ENCODE peak calls at places on chromosomes 11 and 22, in six cellular contexts. G is endothelial cell; U is activated T-cell treated with anti-CD3 and anti-CD28 coated beads, Interleukin-2, amount 50 U/mL, for 4 hours; E is endothelial cell of umbilical vein; P is fibroblast of pulmonary artery; B is Caki2. X is an unnamed sample.

GRCh38 chr22:27238935-27239510 is 562.5 kb downstream of the MN1 start:
- DNase-seq in G (no peak), U (no peak), E (peak), P (peak), B (peak), X (no peak)

GRCh38 chr22:42277988-42278776 is 7.7 kb upstream of the TCF20 start:
- DNase-seq in G (peak), U (no peak), E (peak), P (no peak), B (no peak), X (no peak)

GRCh38 chr22:44214764-44215163 is 34.0 kb downstream of the PARVG start:
- DNase-seq in G (no peak), U (no peak), E (no peak), P (no peak), B (no peak), X (no peak)

GRCh38 chr11:57338152-57338551 is at the start of gene P2RX3:
- DNase-seq in G (no peak), U (no peak), E (no peak), P (no peak), B (no peak), X (no peak)

GRCh38 chr11:11577246-11577855 is 44.5 kb downstream of the GALNT18 start:
- DNase-seq in G (no peak), U (no peak), E (peak), P (peak), B (no peak), X (no peak)

GRCh38 chr11:93623938-93624337 is 37.5 kb upstream of the CEP295 start:
- DNase-seq in G (no peak), U (no peak), E (no peak), P (no peak), B (no peak), X (no peak)

GRCh38 chr11:11993814-11994213 is 14.6 kb downstream of the DKK3 start:
- DNase-seq in G (no peak), U (no peak), E (peak), P (peak), B (peak), X (no peak)

GRCh38 chr22:28801845-28802594 is 1.7 kb upstream of the XBP1 start:
- DNase-seq in G (no peak), U (no peak), E (peak), P (no peak), B (peak), X (no peak)

GRCh38 chr22:21047730-21048129 is 2.0 kb downstream of the LRRC74B start:
- DNase-seq in G (no peak), U (no peak), E (no peak), P (no peak), B (no peak), X (no peak)

GRCh38 chr11:57116654-57117053 is 65.1 kb upstream of the LRRC55 start:
- DNase-seq in G (peak), U (no peak), E (peak), P (peak), B (peak), X (no peak)

GRCh38 chr11:57514538-57515331 is 767 bp downstream of the SLC43A1 start:
- DNase-seq in G (peak), U (peak), E (peak), P (peak), B (no peak), X (peak)

GRCh38 chr22:49202226-49202625 is 625.4 kb downstream of the BRD1 start:
- DNase-seq in G (no peak), U (no peak), E (no peak), P (no peak), B (no peak), X (no peak)

GRCh38 chr11:58968251-58968711 is 29.0 kb downstream of the GLYATL1 start:
- DNase-seq in G (peak), U (no peak), E (no peak), P (no peak), B (no peak), X (no peak)

GRCh38 chr22:17201285-17201945 is 17.8 kb downstream of the ADA2 start:
- DNase-seq in G (no peak), U (no peak), E (peak), P (peak), B (no peak), X (no peak)

GRCh38 chr11:107562647-107563208 is 2.8 kb downstream of the ALKBH8 start:
- DNase-seq in G (no peak), U (no peak), E (peak), P (peak), B (peak), X (no peak)

GRCh38 chr11:1387961-1388762 is 1.6 kb upstream of the BRSK2 start:
- DNase-seq in G (no peak), U (no peak), E (no peak), P (no peak), B (no peak), X (no peak)

GRCh38 chr11:21343204-21343603 is 673.8 kb downstream of the NELL1 start:
- DNase-seq in G (no peak), U (no peak), E (no peak), P (no peak), B (no peak), X (no peak)

GRCh38 chr11:96155627-96156378 is 187.2 kb downstream of the MAML2 start:
- DNase-seq in G (no peak), U (peak), E (peak), P (peak), B (peak), X (no peak)

GRCh38 chr11:76156971-76157427 is 49.3 kb downstream of the WNT11 start:
- DNase-seq in G (no peak), U (no peak), E (no peak), P (no peak), B (no peak), X (no peak)

GRCh38 chr11:17513853-17514252 is 30.4 kb downstream of the USH1C start:
- DNase-seq in G (no peak), U (no peak), E (no peak), P (no peak), B (no peak), X (no peak)

GRCh38 chr22:44387486-44387885 is 74.7 kb upstream of the SHISAL1 start:
- DNase-seq in G (no peak), U (no peak), E (no peak), P (no peak), B (no peak), X (no peak)

GRCh38 chr22:50684501-50684900 is 11.9 kb downstream of the SHANK3 start:
- DNase-seq in G (no peak), U (no peak), E (no peak), P (no peak), B (no peak), X (no peak)

GRCh38 chr11:19714093-19714386 is 1.4 kb downstream of the NAV2 start:
- DNase-seq in G (no peak), U (no peak), E (peak), P (no peak), B (no peak), X (no peak)

GRCh38 chr11:92867913-92868619 is 101.4 kb upstream of the MTNR1B start:
- DNase-seq in G (no peak), U (no peak), E (no peak), P (no peak), B (no peak), X (no peak)

GRCh38 chr11:132632641-132633124 is 899.6 kb downstream of the OPCML start:
- DNase-seq in G (no peak), U (no peak), E (peak), P (peak), B (peak), X (no peak)

GRCh38 chr22:45285431-45286058 is 796 bp downstream of the UPK3A start:
- DNase-seq in G (no peak), U (no peak), E (no peak), P (no peak), B (no peak), X (no peak)

GRCh38 chr11:123072279-123072678 is 10.3 kb upstream of the HSPA8 start:
- DNase-seq in G (no peak), U (no peak), E (no peak), P (no peak), B (no peak), X (no peak)

GRCh38 chr11:119087747-119088241 is 3.1 kb downstream of the HMBS start:
- DNase-seq in G (no peak), U (no peak), E (no peak), P (no peak), B (no peak), X (no peak)

GRCh38 chr22:21754523-21755128 is 19.0 kb upstream of the YPEL1 start:
- DNase-seq in G (no peak), U (no peak), E (no peak), P (peak), B (no peak), X (no peak)

GRCh38 chr22:29559030-29559429 is 5.5 kb upstream of the THOC5 start:
- DNase-seq in G (no peak), U (no peak), E (no peak), P (no peak), B (no peak), X (no peak)

GRCh38 chr11:17010851-17011420 is 3.3 kb downstream of the PLEKHA7 start:
- DNase-seq in G (no peak), U (no peak), E (no peak), P (no peak), B (no peak), X (no peak)

GRCh38 chr11:45048313-45048841 is 97.7 kb upstream of the TP53I11 start:
- DNase-seq in G (peak), U (no peak), E (peak), P (peak), B (no peak), X (no peak)

X was measured in CD8-positive, alpha-beta memory T cell.